ENCODE peak calls at places on chromosomes 11 and 22, in eight cellular contexts. Q, R, I, A, W, L, T and Z are unnamed samples.

GRCh38 chr22:17627961-17628303 is 617 bp downstream of the ATP6V1E1 start:
- DNase-seq in Q (no peak), R (no peak), I (no peak), A (no peak), W (no peak), L (no peak), T (peak), Z (no peak)

GRCh38 chr11:4211991-4212390 is 117.4 kb downstream of the RRM1 start:
- DNase-seq in Q (no peak), R (no peak), I (no peak), A (no peak), W (no peak), L (no peak), T (no peak), Z (no peak)

GRCh38 chr11:115111066-115111465 is 393.1 kb downstream of the CADM1 start:
- DNase-seq in Q (no peak), R (no peak), I (no peak), A (no peak), W (no peak), L (no peak), T (no peak), Z (no peak)

GRCh38 chr11:94175545-94175944 is 46.9 kb downstream of the PANX1 start:
- DNase-seq in Q (peak), R (no peak), I (no peak), A (no peak), W (no peak), L (no peak), T (no peak), Z (no peak)

GRCh38 chr11:126764221-126764620 is 236.3 kb downstream of the KIRREL3 start:
- DNase-seq in Q (no peak), R (no peak), I (no peak), A (no peak), W (no peak), L (no peak), T (no peak), Z (peak)

GRCh38 chr11:44437122-44437521 is 127.2 kb upstream of the ALX4 start:
- DNase-seq in Q (no peak), R (no peak), I (no peak), A (no peak), W (no peak), L (no peak), T (no peak), Z (no peak)

GRCh38 chr22:37545703-37546435 is 14.4 kb upstream of the CDC42EP1 start:
- DNase-seq in Q (peak), R (peak), I (no peak), A (no peak), W (peak), L (peak), T (peak), Z (no peak)

GRCh38 chr11:123678246-123678645 is 23.8 kb upstream of the SCN3B start:
- DNase-seq in Q (no peak), R (no peak), I (no peak), A (no peak), W (no peak), L (no peak), T (no peak), Z (no peak)

GRCh38 chr11:12840871-12841516 is 166.8 kb downstream of the TEAD1 start:
- DNase-seq in Q (no peak), R (peak), I (no peak), A (no peak), W (no peak), L (no peak), T (no peak), Z (no peak)
- H3K4me3 ChIP-seq in Q (no peak), R (no peak), I (no peak), A (no peak), W (no peak), L (no peak), T (no peak), Z (no peak)

DNA sequence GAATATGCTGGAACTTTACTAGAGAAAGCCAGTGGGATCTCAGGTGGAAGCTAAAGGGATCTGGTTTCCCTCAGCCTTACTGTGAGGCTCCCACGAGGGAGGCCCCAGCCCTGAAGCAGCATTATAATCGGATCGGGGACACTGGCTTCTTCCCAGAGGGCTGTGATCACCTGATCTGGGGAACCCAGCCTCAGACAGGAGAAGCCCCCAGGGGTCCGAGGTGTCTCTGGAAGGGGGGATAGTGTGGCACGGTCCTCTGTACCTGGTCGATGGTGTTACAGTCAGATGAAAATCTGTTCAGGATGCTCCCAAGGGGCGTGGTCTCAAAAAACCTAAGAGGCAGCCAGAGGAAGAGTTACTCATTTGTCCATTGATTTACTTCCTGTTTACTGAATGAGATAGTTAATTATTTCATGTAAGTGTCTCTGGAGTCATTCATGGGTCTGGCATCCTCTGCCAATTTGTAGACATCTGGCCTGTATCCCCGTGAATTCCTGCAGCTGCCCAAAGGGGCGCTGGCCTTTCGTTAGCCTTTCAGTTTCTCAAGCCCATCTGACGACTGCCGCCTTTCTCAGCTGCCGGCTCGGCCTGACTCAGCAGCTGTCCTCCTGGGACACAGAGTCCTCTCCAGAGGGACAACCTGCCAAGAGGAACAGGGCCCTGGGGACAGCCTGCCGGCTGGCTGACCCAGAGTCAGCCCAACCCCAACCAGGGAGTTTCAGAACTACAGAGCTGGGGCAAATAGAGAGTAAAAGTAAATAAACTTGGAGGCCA is 17.0 kb upstream of the KCNJ11 start:
- DNase-seq in Q (no peak), R (no peak), I (no peak), A (no peak), W (peak), L (peak), T (peak), Z (peak)
- TF ChIP-seq CTCF in Q (peak), R (no peak), I (no peak), A (no peak), W (peak), L (peak), T (no peak), Z (no peak)

DNA sequence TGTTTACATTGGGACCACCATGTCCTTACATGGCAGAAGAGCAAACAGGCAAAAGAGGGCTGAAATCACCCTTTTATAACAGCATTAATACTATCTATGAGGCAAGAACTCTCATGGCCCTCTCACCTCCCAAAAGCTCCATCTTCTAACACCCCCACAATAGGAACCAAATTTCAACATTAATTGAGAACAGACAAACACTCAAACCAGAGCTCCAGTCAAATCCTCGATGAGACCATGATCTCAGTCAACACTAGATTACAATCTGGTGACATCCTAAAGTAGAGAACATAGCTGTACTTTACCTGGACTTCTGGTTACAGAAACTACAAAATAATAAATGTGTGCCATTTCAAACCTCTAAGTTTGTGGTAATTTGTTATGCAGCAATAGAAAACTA is 25.1 kb downstream of the OR2AG2 start:
- DNase-seq in Q (no peak), R (no peak), I (no peak), A (no peak), W (no peak), L (no peak), T (no peak), Z (no peak)
- H3K4me3 ChIP-seq in Q (no peak), R (peak), I (peak), A (peak), W (no peak), L (no peak), T (peak), Z (peak)

DNA sequence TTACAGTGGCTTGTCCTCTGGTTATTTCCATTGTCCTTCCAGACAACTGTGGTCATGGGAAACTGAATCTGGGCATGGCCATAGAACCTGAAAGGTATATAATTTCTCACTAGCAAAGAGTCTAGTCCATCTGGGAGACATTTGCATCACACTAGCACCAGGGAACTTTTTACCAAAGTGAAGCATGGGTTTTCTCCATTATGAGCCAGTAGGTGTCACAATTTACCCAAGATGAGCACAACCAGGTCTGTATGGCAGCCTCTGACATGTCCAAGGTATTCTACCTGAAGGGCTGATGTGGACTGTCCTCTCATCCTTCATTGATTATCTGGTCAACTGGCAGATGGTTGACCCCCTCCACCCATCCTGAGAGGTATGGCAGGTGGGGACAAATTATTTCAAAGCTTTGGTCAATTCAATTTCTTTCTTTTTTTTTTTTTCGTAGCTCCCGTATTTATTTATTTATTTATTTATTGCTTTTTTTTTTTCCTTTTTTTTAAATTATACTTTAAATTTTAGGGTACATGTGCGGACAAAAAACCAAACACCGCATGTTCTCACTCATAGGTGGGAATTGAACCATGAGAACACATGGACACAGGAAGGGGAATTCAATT is 425.9 kb downstream of the TMEM135 start:
- DNase-seq in Q (no peak), R (no peak), I (no peak), A (no peak), W (no peak), L (no peak), T (no peak), Z (peak)
- TF ChIP-seq CTCF in Q (peak), R (no peak), I (no peak), A (no peak), W (no peak), L (no peak), T (no peak), Z (peak)

GRCh38 chr22:46007848-46008261 is 30.9 kb upstream of the WNT7B start:
- DNase-seq in Q (peak), R (peak), I (no peak), A (no peak), W (no peak), L (peak), T (peak), Z (no peak)
- H3K4me3 ChIP-seq in Q (no peak), R (no peak), I (no peak), A (peak), W (no peak), L (no peak), T (no peak), Z (no peak)

GRCh38 chr11:203945-204586 is 3.1 kb downstream of the BET1L start:
- DNase-seq in Q (no peak), R (no peak), I (no peak), A (no peak), W (peak), L (no peak), T (no peak), Z (peak)

GRCh38 chr11:200224-201003 is 6.8 kb downstream of the BET1L start:
- DNase-seq in Q (no peak), R (no peak), I (no peak), A (no peak), W (peak), L (no peak), T (peak), Z (no peak)

GRCh38 chr11:202490-202889 is 4.7 kb downstream of the BET1L start:
- DNase-seq in Q (no peak), R (no peak), I (no peak), A (no peak), W (no peak), L (no peak), T (no peak), Z (no peak)

GRCh38 chr11:203056-203944 is 3.9 kb downstream of the BET1L start:
- DNase-seq in Q (no peak), R (no peak), I (no peak), A (no peak), W (no peak), L (no peak), T (no peak), Z (peak)

GRCh38 chr11:201936-202335 is 5.3 kb downstream of the BET1L start:
- DNase-seq in Q (no peak), R (no peak), I (no peak), A (no peak), W (peak), L (no peak), T (no peak), Z (no peak)
- TF ChIP-seq CTCF in Q (no peak), R (no peak), I (no peak), A (no peak), W (no peak), L (no peak), T (no peak), Z (no peak)

DNA sequence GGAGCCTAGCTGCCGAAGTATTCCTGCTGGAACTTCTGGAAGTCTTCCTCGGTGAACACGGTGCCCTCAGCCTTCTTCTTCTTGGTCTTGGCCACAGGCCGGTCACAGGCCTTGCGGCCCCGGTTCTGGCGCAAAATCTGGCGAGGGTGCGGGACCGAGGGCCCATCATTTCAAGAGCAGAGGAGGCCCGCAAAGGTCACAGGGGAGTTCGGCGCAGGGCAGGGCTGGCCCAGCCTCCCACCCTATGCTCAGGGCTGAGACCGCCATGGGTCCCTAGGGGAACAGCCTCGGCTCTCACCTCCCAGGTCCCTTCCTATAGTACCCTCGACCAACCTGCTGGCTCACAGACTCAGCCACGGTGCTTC is 3.1 kb downstream of the RPS19BP1 start:
- DNase-seq in Q (no peak), R (no peak), I (no peak), A (no peak), W (no peak), L (no peak), T (peak), Z (no peak)
- H3K4me3 ChIP-seq in Q (no peak), R (no peak), I (peak), A (peak), W (peak), L (no peak), T (peak), Z (peak)

DNA sequence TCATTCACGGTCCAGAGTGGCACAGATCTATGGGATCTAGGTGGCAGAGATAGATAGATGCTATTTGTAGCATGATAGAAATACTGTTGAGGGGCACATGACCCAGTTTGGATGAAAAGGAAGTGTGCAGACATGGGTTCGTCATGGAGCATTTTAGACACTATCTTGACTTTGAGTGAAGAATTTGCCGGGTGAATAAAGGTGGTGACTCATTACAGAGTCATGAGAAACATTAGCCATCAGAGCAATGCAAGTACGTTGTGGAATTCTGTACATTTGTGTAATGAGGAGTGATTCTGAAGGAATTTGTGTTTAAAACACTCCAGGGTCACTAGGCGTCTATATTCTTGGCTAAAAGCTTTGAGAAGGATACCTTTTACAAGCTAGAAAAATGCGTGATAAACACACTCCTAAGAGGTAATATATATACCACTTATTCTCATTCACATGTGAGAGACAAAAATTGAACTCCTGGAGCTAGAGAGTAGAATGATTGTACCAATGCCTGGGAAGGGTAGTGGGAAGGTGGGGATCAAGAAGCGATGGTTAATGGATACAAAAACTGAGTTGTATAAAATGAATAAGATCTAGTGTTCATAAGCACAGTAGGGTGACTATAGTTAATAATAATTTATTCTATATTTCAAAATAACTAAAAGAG is 593.7 kb upstream of the LUZP2 start:
- DNase-seq in Q (peak), R (peak), I (no peak), A (no peak), W (no peak), L (no peak), T (no peak), Z (no peak)
- TF ChIP-seq CTCF in Q (no peak), R (no peak), I (no peak), A (no peak), W (no peak), L (no peak), T (no peak), Z (no peak)